ENCODE peak calls at places on chromosome 22, in four cellular contexts. C is effector memory CD4-positive, alpha-beta T cell; A is trophoblast cell; U is stomach. T is an unnamed sample. For H3K4me1, the result is how much of the 10 kb centered on the place peaks cover.

GRCh38 chr22:20015971-20016733 is 471 bp downstream of the ARVCF start:
- DNase-seq in C (no peak), A (peak), U (peak), T (peak)

GRCh38 chr22:50151571-50152537 is 18.7 kb upstream of the PANX2 start:
- DNase-seq in C (no peak), A (no peak), U (no peak), T (no peak)

GRCh38 chr22:42635531-42635930 is 4.9 kb downstream of the ATP5MGL start:
- DNase-seq in C (no peak), A (peak), U (peak), T (no peak)

GRCh38 chr22:19629331-19629719 is 85.0 kb upstream of the SEPTIN5 start:
- DNase-seq in C (no peak), A (no peak), U (no peak), T (no peak)

GRCh38 chr22:50548046-50548912 is 2.6 kb downstream of the KLHDC7B start:
- DNase-seq in C (no peak), A (no peak), U (no peak), T (peak)

GRCh38 chr22:49995413-49996191 is 17.0 kb downstream of the IL17REL start:
- DNase-seq in C (no peak), A (no peak), U (peak), T (no peak)

GRCh38 chr22:50250555-50251471 is at the start of gene HDAC10:
- DNase-seq in C (peak), A (peak), U (peak), T (peak)

GRCh38 chr22:34111210-34111824 is 191.0 kb upstream of the LARGE1 start:
- DNase-seq in C (no peak), A (peak), U (peak), T (peak)

GRCh38 chr22:43481528-43482309 is 69.9 kb downstream of the MPPED1 start:
- DNase-seq in C (no peak), A (no peak), U (peak), T (no peak)

GRCh38 chr22:19755145-19755710 is 5.3 kb upstream of the TBX1 start:
- DNase-seq in C (no peak), A (no peak), U (no peak), T (no peak)

GRCh38 chr22:41449321-41449720 is 2.7 kb upstream of the TOB2 start:
- DNase-seq in C (no peak), A (peak), U (no peak), T (no peak)

GRCh38 chr22:43848366-43849171 is 13.7 kb downstream of the SULT4A1 start:
- DNase-seq in C (no peak), A (no peak), U (no peak), T (peak)

GRCh38 chr22:49601614-49602321 is 225.9 kb downstream of the BRD1 start:
- DNase-seq in C (no peak), A (no peak), U (no peak), T (no peak)

GRCh38 chr22:44037519-44038370 is 13.6 kb downstream of the PARVB start:
- DNase-seq in C (no peak), A (peak), U (no peak), T (no peak)

GRCh38 chr22:48102581-48102980 is 1340.1 kb downstream of the TBC1D22A start:
- DNase-seq in C (no peak), A (no peak), U (peak), T (no peak)

GRCh38 chr22:42697542-42698013 is 23.1 kb downstream of the A4GALT start:
- DNase-seq in C (no peak), A (peak), U (peak), T (peak)

GRCh38 chr22:42972592-42973535 is 42.1 kb downstream of the PACSIN2 start:
- DNase-seq in C (no peak), A (peak), U (peak), T (peak)

GRCh38 chr22:46578824-46579561 is 41.2 kb upstream of the GRAMD4 start:
- DNase-seq in C (no peak), A (peak), U (peak), T (peak)
- H3K4me1 ChIP-seq in C (under half), A (under half), U (half or more), T (half or more)

GRCh38 chr22:26474687-26475086 is 8.9 kb downstream of the HPS4 start:
- DNase-seq in C (no peak), A (no peak), U (no peak), T (no peak)
- H3K4me1 ChIP-seq in C (under half), A (under half), U (under half), T (under half)

GRCh38 chr22:32837142-32837541 is 35.6 kb downstream of the TIMP3 start:
- DNase-seq in C (no peak), A (no peak), U (no peak), T (no peak)
- H3K4me1 ChIP-seq in C (under half), A (under half), U (under half), T (under half)

GRCh38 chr22:37551981-37552380 is 8.3 kb upstream of the CDC42EP1 start:
- DNase-seq in C (no peak), A (no peak), U (no peak), T (no peak)

GRCh38 chr22:37555029-37555428 is 5.3 kb upstream of the CDC42EP1 start:
- DNase-seq in C (no peak), A (no peak), U (no peak), T (no peak)

GRCh38 chr22:37553725-37554124 is 6.6 kb upstream of the CDC42EP1 start:
- DNase-seq in C (no peak), A (no peak), U (no peak), T (no peak)

GRCh38 chr22:37549704-37550059 is 10.6 kb upstream of the CDC42EP1 start:
- DNase-seq in C (no peak), A (no peak), U (peak), T (peak)

GRCh38 chr22:37552560-37553163 is 7.6 kb upstream of the CDC42EP1 start:
- DNase-seq in C (no peak), A (peak), U (no peak), T (no peak)
- H3K4me1 ChIP-seq in C (under half), A (under half), U (half or more), T (under half)

DNA sequence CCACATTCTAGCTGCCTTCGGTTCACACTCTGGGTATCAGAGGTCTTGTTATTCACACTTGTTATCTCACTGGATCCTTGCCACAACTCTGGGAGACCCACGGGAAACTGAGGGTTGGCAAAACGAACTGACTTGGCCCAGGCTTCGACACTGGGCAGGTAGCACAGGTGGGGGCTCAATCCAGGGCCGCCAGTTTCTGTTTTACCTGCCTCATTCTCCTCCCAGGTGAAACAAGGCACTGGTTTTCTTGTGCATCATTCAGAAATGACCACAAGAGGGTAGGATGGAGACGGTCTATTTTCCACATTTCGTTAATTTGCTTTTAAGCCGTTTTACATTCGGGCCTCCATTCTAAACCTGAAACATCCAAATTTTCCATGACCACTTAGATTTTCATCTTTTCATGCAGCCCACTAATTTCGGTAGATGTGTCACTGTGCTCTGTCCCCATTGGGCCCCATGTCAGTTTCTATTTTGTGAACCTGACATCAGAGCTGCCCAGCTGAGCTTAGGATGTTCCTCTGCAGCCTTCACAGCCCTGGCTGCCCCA is 108.1 kb downstream of the KIAA1671 start:
- DNase-seq in C (no peak), A (peak), U (no peak), T (no peak)
- H3K4me1 ChIP-seq in C (under half), A (under half), U (under half), T (under half)

GRCh38 chr22:29199702-29200400 is 5.8 kb upstream of the EMID1 start:
- DNase-seq in C (no peak), A (no peak), U (no peak), T (no peak)

GRCh38 chr22:29198240-29198639 is 7.5 kb upstream of the EMID1 start:
- DNase-seq in C (no peak), A (no peak), U (no peak), T (no peak)

GRCh38 chr22:29195964-29196666 is 9.6 kb upstream of the EMID1 start:
- DNase-seq in C (no peak), A (no peak), U (no peak), T (no peak)

GRCh38 chr22:29195118-29195963 is 10.4 kb upstream of the EMID1 start:
- DNase-seq in C (no peak), A (no peak), U (no peak), T (peak)

DNA sequence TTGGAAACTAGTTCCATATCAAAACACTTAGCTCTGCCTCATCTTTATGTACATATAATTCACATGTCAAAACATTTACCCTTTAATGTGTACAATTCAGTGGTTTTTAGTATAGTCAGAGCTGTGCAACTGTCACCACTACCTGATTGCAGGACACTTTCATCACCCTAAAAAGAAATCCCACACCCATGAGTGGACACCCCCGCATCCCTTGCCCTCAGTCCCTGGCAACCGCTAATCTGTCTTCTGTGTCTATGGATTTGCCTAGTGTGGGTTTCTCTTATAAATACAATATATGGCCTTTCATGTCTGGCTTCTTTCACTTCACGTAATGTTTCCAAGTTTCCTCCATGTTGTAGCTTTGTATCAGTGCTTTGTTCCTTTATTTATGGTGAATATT is 8.6 kb upstream of the EMID1 start:
- DNase-seq in C (no peak), A (no peak), U (no peak), T (no peak)
- H3K4me1 ChIP-seq in C (under half), A (under half), U (under half), T (under half)

DNA sequence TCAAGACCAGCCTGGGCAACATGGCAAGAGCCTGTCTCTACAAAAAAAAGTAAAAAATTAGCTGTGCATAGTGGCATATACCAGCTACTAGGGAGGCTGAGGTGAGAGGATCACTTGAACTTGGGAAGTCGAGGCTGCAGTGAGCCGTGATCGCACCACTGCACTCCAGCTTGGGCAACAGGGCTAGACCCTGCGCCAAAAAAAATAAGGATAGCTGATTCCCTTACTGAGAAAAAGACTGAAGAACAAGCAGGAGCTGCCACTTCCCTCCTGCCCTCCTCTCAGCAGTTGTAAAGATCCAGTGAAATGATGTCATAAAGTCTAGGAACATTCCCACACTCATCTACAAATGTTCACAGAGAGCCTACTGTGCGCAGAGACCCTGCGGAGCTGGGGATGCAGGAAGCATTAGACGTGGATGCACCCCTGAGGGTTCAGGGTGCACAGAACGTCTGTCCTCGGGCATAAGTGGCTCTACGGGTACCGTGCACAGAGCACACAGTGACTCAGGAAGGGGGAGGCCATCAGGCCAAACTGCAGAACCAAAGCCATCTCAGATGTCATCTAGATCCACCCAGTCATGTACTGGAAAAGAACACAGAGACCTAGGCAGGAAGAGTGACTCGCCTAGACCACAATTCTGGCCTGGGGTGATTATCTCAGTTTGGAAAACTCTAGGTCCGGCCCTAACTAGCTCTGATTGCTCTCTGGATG is 11.7 kb downstream of the SEC14L2 start:
- DNase-seq in C (no peak), A (no peak), U (no peak), T (no peak)
- H3K4me1 ChIP-seq in C (under half), A (under half), U (under half), T (under half)

GRCh38 chr22:36381513-36382079 is 6.2 kb downstream of the MYH9 start:
- DNase-seq in C (no peak), A (no peak), U (no peak), T (no peak)
- H3K4me1 ChIP-seq in C (half or more), A (under half), U (half or more), T (half or more)

DNA sequence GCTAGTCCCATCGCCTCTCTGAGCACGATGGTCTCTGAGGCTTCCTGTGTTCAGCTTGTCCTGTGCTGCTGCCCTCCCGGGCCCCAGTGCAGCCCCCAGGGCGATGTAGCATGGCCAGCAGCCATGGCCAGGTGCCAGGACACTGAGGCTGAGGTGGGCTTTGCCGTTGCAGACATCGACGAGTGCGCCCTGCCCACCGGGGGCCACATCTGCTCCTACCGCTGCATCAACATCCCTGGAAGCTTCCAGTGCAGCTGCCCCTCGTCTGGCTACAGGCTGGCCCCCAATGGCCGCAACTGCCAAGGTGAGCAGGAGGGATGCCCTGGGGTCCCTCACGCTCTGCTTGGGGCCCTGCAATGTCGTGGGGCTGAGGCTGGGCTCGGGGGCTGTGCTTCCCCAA is 45.8 kb downstream of the FBLN1 start:
- DNase-seq in C (no peak), A (no peak), U (no peak), T (no peak)
- H3K4me1 ChIP-seq in C (under half), A (half or more), U (under half), T (under half)

GRCh38 chr22:39232806-39233735 is 11.7 kb downstream of the PDGFB start:
- DNase-seq in C (no peak), A (no peak), U (no peak), T (no peak)
- H3K4me1 ChIP-seq in C (under half), A (under half), U (under half), T (under half)

T was measured in right lobe of liver.